ENCODE peak calls at places on chromosome 11, in ten cellular contexts. N, C, M, P, Z, X, T, F, V and Y are unnamed samples.

GRCh38 chr11:129710423-129710822 is 105.2 kb upstream of the TMEM45B start:
- DNase-seq in Z (no peak), P (no peak), N (no peak), V (no peak), M (no peak), F (no peak), X (no peak), T (no peak), C (no peak), Y (no peak)

GRCh38 chr11:123174196-123175183 is 20.6 kb downstream of the CLMP start:
- DNase-seq in C (peak), N (no peak), F (peak), X (no peak), Z (peak), V (no peak), M (peak), T (peak), P (peak), Y (no peak)

GRCh38 chr11:73866586-73866996 is 10.1 kb downstream of the COA4 start:
- DNase-seq in C (peak), T (no peak), N (no peak), X (peak), P (peak), F (peak), Z (peak), M (no peak), V (peak), Y (peak)

GRCh38 chr11:120337133-120337895 is 1.1 kb downstream of the ARHGEF12 start:
- DNase-seq in M (no peak), V (no peak), X (no peak), P (peak), T (no peak), N (no peak), Z (peak), F (peak), C (peak), Y (peak)

GRCh38 chr11:16603245-16603644 is 135.2 kb upstream of the C11orf58 start:
- DNase-seq in V (no peak), F (no peak), P (peak), T (no peak), C (no peak), X (no peak), N (no peak), Z (no peak), M (no peak), Y (no peak)

GRCh38 chr11:73520358-73521061 is 77.4 kb downstream of the FAM168A start:
- DNase-seq in M (no peak), F (no peak), C (no peak), X (no peak), V (no peak), T (no peak), Z (no peak), P (no peak), N (no peak), Y (no peak)

GRCh38 chr11:121634889-121635288 is 182.1 kb upstream of the SORL1-AS1 start:
- DNase-seq in T (peak), M (no peak), P (no peak), V (peak), Z (no peak), X (no peak), C (no peak), N (no peak), F (no peak), Y (no peak)

GRCh38 chr11:117188620-117189081 is 10.1 kb downstream of the SIDT2 start:
- DNase-seq in Z (peak), X (no peak), C (no peak), F (no peak), M (no peak), N (no peak), V (no peak), P (peak), T (no peak), Y (no peak)

GRCh38 chr11:130457909-130458729 is 9.7 kb downstream of the ADAMTS15 start:
- DNase-seq in T (no peak), P (no peak), Z (no peak), N (peak), X (no peak), F (no peak), V (no peak), C (no peak), M (no peak), Y (no peak)

GRCh38 chr11:124623861-124624525 is 1.3 kb downstream of the TBRG1 start:
- DNase-seq in P (no peak), X (no peak), T (no peak), M (no peak), Z (no peak), F (no peak), V (no peak), C (no peak), N (no peak), Y (no peak)

GRCh38 chr11:119323532-119324033 is 6.7 kb upstream of the MCAM start:
- DNase-seq in Z (peak), N (peak), X (no peak), C (peak), F (peak), P (peak), T (peak), M (peak), V (peak), Y (peak)

GRCh38 chr11:116576523-116576922 is 196.3 kb downstream of the BUD13 start:
- DNase-seq in T (peak), V (peak), P (no peak), M (no peak), N (no peak), C (no peak), X (no peak), F (no peak), Z (no peak), Y (peak)

GRCh38 chr11:83241291-83241946 is 44.7 kb downstream of the CCDC90B start:
- DNase-seq in N (peak), Z (peak), M (no peak), X (peak), C (peak), V (peak), F (peak), P (peak), T (peak), Y (peak)

GRCh38 chr11:62555464-62556092 is 9.0 kb upstream of the AHNAK start:
- DNase-seq in C (peak), T (peak), F (no peak), Z (peak), N (peak), P (no peak), V (no peak), X (peak), M (no peak), Y (no peak)

GRCh38 chr11:57644748-57645715 is 4.7 kb downstream of the YPEL4 start:
- DNase-seq in N (peak), M (peak), V (no peak), T (peak), C (peak), Z (peak), P (peak), X (peak), F (peak), Y (peak)

GRCh38 chr11:131899954-131900580 is 529.7 kb downstream of the NTM start:
- DNase-seq in T (no peak), N (no peak), M (no peak), C (no peak), F (no peak), X (no peak), V (no peak), P (no peak), Z (no peak), Y (no peak)

GRCh38 chr11:19116971-19117759 is at the start of gene ZDHHC13:
- DNase-seq in M (peak), Z (peak), N (peak), F (peak), V (peak), P (peak), C (peak), T (peak), X (peak), Y (peak)
- TF ChIP-seq POLR2A in M (peak), Z (peak), N (peak), F (no peak), V (peak), P (no peak), C (peak), T (peak), X (peak), Y (peak)

DNA sequence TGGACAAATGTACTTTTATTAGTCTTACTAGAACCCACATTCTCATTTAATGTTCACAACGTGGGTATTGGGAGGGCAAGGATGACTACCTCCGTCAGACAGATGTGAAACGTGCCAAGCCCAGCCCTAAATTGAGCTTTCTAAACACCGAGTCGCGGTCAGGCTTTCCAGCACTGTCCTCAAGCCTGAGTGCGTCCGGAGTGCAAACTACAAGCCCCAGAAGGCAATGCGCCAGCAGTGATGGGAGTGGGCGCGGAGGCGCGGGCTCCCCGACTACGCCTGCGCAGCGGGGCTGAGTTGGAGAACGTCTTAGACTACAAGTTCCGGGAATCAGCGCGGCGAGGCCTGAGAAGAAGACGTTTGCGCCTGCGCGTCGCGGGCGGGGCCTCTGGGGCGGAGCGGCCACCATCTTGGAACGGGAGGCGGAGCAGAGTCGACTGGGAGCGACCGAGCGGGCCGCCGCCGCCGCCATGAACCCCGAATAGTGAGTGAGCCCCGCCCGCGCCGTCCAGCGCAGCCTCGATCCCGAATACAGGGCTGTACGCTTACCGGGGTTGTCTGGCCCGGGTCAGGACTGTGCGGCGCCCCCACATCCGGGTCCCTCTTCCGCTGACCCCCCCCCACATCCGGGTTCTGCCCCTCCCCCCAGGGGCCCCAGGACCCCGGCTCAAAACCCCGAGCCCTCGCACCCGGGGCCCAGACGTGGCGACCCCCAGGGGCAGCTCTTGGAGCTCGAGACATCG is at the start of gene RAB1B:
- DNase-seq in M (peak), T (peak), V (peak), N (peak), C (peak), P (peak), X (peak), F (peak), Z (peak), Y (peak)
- TF ChIP-seq POLR2A in M (peak), T (peak), V (peak), N (peak), C (peak), P (peak), X (peak), F (peak), Z (peak), Y (peak)

GRCh38 chr11:64736654-64737053 is 7.3 kb downstream of the RASGRP2 start:
- DNase-seq in T (no peak), N (no peak), X (no peak), P (no peak), Z (no peak), V (no peak), M (no peak), F (no peak), C (no peak), Y (no peak)

GRCh38 chr11:64742940-64743590 is 877 bp downstream of the RASGRP2 start:
- DNase-seq in V (peak), Z (peak), C (peak), F (peak), M (peak), X (peak), N (no peak), T (peak), P (peak), Y (no peak)

GRCh38 chr11:64741393-64742086 is 2.4 kb downstream of the RASGRP2 start:
- DNase-seq in X (no peak), P (no peak), N (no peak), C (no peak), M (no peak), T (no peak), F (no peak), V (no peak), Z (no peak), Y (no peak)

GRCh38 chr11:64742087-64742939 is 1.6 kb downstream of the RASGRP2 start:
- DNase-seq in T (peak), V (no peak), X (no peak), F (no peak), N (no peak), M (no peak), P (no peak), C (no peak), Z (no peak), Y (no peak)

GRCh38 chr11:64739871-64740270 is 4.1 kb downstream of the RASGRP2 start:
- DNase-seq in M (no peak), T (no peak), Z (no peak), F (no peak), N (no peak), X (no peak), P (no peak), V (no peak), C (no peak), Y (no peak)
- TF ChIP-seq POLR2A in M (no peak), T (no peak), Z (no peak), F (no peak), N (no peak), X (no peak), P (no peak), V (no peak), C (no peak), Y (no peak)

GRCh38 chr11:44531116-44531504 is 34.4 kb upstream of the CD82 start:
- DNase-seq in Z (no peak), X (no peak), N (no peak), T (no peak), F (no peak), V (no peak), C (no peak), P (no peak), M (no peak), Y (no peak)
- TF ChIP-seq POLR2A in Z (no peak), X (no peak), N (no peak), T (no peak), F (no peak), V (no peak), C (no peak), P (no peak), M (no peak), Y (no peak)

DNA sequence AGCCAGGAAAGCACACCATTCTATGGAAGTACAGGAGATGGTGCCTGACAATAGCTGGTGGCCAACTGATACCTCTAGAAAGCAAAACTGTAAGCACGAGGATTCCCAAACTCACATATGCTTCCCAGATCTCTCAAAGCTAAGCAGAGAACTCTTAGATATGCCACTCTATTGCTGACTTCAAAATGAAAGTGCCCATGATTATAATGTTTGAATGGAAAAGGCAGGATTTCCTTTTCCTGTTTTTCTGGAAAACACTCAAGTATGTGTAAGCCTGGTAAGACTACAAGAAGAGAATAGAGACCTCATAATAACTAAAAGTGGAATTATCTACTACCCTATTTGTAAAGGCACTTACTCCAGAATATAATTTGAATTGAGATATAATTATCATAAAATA is 2.6 kb upstream of the CARD18 start:
- DNase-seq in M (no peak), T (no peak), C (no peak), N (no peak), Z (no peak), V (no peak), X (no peak), P (no peak), F (no peak), Y (no peak)
- TF ChIP-seq POLR2A in M (no peak), T (no peak), C (no peak), N (no peak), Z (no peak), V (no peak), X (no peak), P (no peak), F (no peak), Y (no peak)

GRCh38 chr11:125625594-125626380 is 824 bp downstream of the CHEK1 start:
- DNase-seq in N (peak), M (peak), C (peak), T (peak), V (peak), P (peak), F (peak), Z (peak), X (peak), Y (peak)
- TF ChIP-seq POLR2A in N (peak), M (peak), C (peak), T (peak), V (peak), P (peak), F (peak), Z (peak), X (peak), Y (peak)

DNA sequence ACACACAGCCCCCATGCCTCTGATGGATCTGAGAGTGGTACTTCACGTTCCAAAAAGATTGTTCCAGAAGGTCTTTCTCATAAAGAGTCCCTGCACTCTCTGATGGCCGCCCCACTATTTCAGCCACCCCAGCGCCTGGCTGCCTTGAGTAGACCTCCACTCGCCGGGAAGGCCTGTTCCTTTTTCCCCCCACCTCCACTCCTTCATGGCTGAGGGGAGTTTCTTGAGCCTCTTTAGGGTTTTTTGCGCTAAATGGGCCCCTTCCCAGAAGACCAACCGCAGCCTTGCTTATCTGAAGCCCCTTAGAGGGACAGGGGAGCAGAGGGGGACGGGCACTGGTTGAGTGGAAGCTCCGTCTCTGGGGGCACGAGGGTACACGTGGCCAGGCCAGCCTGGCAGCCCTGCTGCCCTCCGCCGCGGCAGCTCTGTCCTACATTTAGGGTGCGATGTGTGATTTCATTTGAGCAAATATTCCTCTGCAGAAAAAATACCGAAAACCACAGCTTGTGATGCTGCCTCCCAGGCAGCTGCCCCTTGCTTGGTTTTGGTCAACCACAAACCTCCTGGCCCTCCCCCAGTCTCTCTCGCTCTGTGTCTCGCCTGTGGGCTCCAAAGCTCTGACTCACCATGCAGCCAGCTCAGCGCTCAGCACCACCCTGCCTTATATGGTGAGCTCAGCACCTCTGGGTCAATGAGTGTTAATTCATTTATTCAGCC is 88.7 kb downstream of the TP53I11 start:
- DNase-seq in V (peak), F (peak), T (peak), P (peak), Z (peak), C (peak), X (peak), M (peak), N (no peak), Y (peak)
- TF ChIP-seq POLR2A in V (no peak), F (no peak), T (no peak), P (no peak), Z (no peak), C (no peak), X (peak), M (no peak), N (no peak), Y (no peak)

GRCh38 chr11:12432507-12432906 is 55.1 kb downstream of the PARVA start:
- DNase-seq in N (no peak), P (no peak), M (no peak), V (no peak), Z (no peak), T (no peak), F (no peak), C (no peak), X (no peak), Y (no peak)

GRCh38 chr11:12435264-12435663 is 57.9 kb downstream of the PARVA start:
- DNase-seq in V (no peak), N (no peak), F (no peak), T (no peak), C (no peak), Z (no peak), P (no peak), X (no peak), M (no peak), Y (no peak)

GRCh38 chr11:12434255-12434654 is 56.9 kb downstream of the PARVA start:
- DNase-seq in N (no peak), M (no peak), C (no peak), V (no peak), Z (no peak), P (no peak), X (no peak), T (no peak), F (no peak), Y (no peak)

GRCh38 chr11:12436266-12436665 is 58.9 kb downstream of the PARVA start:
- DNase-seq in F (no peak), V (no peak), X (no peak), Z (no peak), M (no peak), C (no peak), T (no peak), N (no peak), P (no peak), Y (no peak)

DNA sequence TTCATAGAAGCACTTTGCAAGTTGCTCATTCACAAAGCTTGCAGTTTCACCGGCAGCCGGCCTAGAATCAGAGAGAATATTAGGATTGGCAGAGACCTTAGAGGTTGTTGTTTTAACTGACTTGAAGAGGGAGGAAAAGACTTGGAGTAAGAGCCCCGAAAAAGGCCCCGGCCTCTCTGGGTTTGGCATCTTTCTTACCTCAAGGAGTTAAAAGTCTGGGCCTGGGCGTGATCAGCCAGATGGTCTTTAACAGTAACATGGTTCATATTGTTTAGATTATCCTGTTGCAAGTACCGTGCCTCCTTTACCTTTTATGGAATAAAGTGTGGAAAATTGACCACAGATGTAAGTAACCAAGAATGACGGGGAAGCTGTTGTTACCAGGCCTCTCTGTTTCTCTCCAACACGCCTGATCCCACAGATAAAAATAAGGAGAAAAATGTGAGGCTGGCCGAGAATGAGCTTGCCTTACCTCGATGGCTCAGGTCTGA is 56.2 kb downstream of the PARVA start:
- DNase-seq in P (no peak), V (no peak), X (no peak), C (peak), F (no peak), M (no peak), Z (no peak), N (no peak), T (no peak), Y (no peak)
- TF ChIP-seq POLR2A in P (no peak), V (no peak), X (no peak), C (no peak), F (no peak), M (no peak), Z (no peak), N (no peak), T (no peak), Y (no peak)